ENCODE peak calls at places on chromosome 12, in eight cellular contexts. G, C, M, K, E, L, J and D are unnamed samples.
A peak's percentile ranks its signal among the peaks of the same experiment; 100 is the strongest.

GRCh38 chr12:25276199-25276937 is 25.6 kb upstream of the KRAS start:
- DNase-seq in G (peak; percentile 18), C (peak; percentile 96), M (no peak), K (peak; percentile 74), E (peak; percentile 57), L (peak; percentile 65), J (no peak), D (no peak)

GRCh38 chr12:67720383-67720856 is 71.9 kb downstream of the DYRK2 start:
- DNase-seq in G (no peak), C (peak; percentile 83), M (no peak), K (peak; percentile 26), E (no peak), L (no peak), J (no peak), D (no peak)

GRCh38 chr12:124734224-124734788 is 129.4 kb downstream of the SCARB1 start:
- DNase-seq in G (no peak), C (no peak), M (no peak), K (peak; percentile 88), E (peak; percentile 40), L (no peak), J (no peak), D (peak; percentile 80)

GRCh38 chr12:7219599-7220243 is 30.2 kb downstream of the PEX5 start:
- DNase-seq in G (peak; percentile 36), C (peak; percentile 66), M (no peak), K (peak; percentile 83), E (peak; percentile 85), L (peak; percentile 72), J (no peak), D (no peak)

GRCh38 chr12:76025601-76026575 is 5.7 kb downstream of the PHLDA1 start:
- DNase-seq in G (no peak), C (peak; percentile 79), M (no peak), K (no peak), E (no peak), L (peak; percentile 35), J (no peak), D (no peak)

GRCh38 chr12:103933237-103933636 is 3.0 kb downstream of the HSP90B1 start:
- DNase-seq in G (no peak), C (no peak), M (no peak), K (no peak), E (no peak), L (no peak), J (no peak), D (no peak)

GRCh38 chr12:131287015-131287937 is 333.6 kb downstream of the ADGRD1 start:
- DNase-seq in G (no peak), C (no peak), M (no peak), K (no peak), E (no peak), L (no peak), J (peak; percentile 67), D (peak; percentile 52)

GRCh38 chr12:120971299-120972180 is 6.8 kb upstream of the HNF1A start:
- DNase-seq in G (peak; percentile 46), C (peak; percentile 62), M (no peak), K (peak; percentile 94), E (peak; percentile 68), L (no peak), J (no peak), D (no peak)

GRCh38 chr12:8951744-8952143 is 2.3 kb upstream of the M6PR start:
- DNase-seq in G (no peak), C (no peak), M (no peak), K (no peak), E (no peak), L (no peak), J (no peak), D (no peak)

GRCh38 chr12:125203145-125203765 is 138.0 kb downstream of the AACS start:
- DNase-seq in G (peak; percentile 26), C (no peak), M (no peak), K (peak; percentile 48), E (peak; percentile 53), L (peak; percentile 35), J (no peak), D (no peak)

GRCh38 chr12:84946753-84947152 is 34.2 kb upstream of the SLC6A15 start:
- DNase-seq in G (no peak), C (no peak), M (no peak), K (no peak), E (no peak), L (no peak), J (no peak), D (no peak)

GRCh38 chr12:66623455-66623854 is 55.4 kb downstream of the GRIP1 start:
- DNase-seq in G (no peak), C (peak; percentile 34), M (no peak), K (peak; percentile 29), E (no peak), L (no peak), J (no peak), D (no peak)

GRCh38 chr12:55997535-55997859 is 421 bp downstream of the SUOX start:
- DNase-seq in G (peak; percentile 18), C (no peak), M (no peak), K (no peak), E (no peak), L (peak; percentile 17), J (no peak), D (no peak)

GRCh38 chr12:115895247-115895646 is 382.2 kb downstream of the MED13L start:
- DNase-seq in G (no peak), C (no peak), M (no peak), K (no peak), E (no peak), L (peak; percentile 19), J (no peak), D (no peak)

GRCh38 chr12:31210104-31210503 is 115.8 kb downstream of the SINHCAF start:
- DNase-seq in G (no peak), C (no peak), M (no peak), K (no peak), E (no peak), L (no peak), J (no peak), D (no peak)

GRCh38 chr12:71410844-71411243 is 28.8 kb upstream of the LGR5 start:
- DNase-seq in G (no peak), C (no peak), M (no peak), K (no peak), E (no peak), L (no peak), J (no peak), D (no peak)